ENCODE peak calls at places on chromosomes 4 and X, in four cellular contexts. J, A, U and D are unnamed samples.

GRCh38 chr4:163948920-163949455 is 454.5 kb downstream of the TMA16 start:
- DNase-seq in J (no peak), U (no peak), A (no peak), D (no peak)

GRCh38 chr4:89641367-89641687 is 195.6 kb downstream of the SNCA start:
- DNase-seq in J (no peak), U (no peak), A (no peak), D (no peak)

GRCh38 chr4:18454349-18454748 is 432.8 kb upstream of the LCORL start:
- DNase-seq in U (no peak), J (no peak), A (no peak), D (no peak)

GRCh38 chr4:8010618-8011017 is 71.0 kb upstream of the AFAP1 start:
- DNase-seq in A (peak; percentile 41), U (no peak), J (no peak), D (peak; percentile 77)

GRCh38 chrX:70476934-70477733 is 32.5 kb downstream of the DLG3 start:
- DNase-seq in A (no peak), J (no peak), U (peak; percentile 8), D (no peak)

GRCh38 chrX:21932277-21932996 is 8.1 kb upstream of the SMS start:
- DNase-seq in U (no peak), A (peak; percentile 21), J (no peak), D (no peak)

GRCh38 chrX:126733874-126734273 is 85.7 kb upstream of the PRR32 start:
- DNase-seq in A (no peak), U (no peak), J (no peak), D (no peak)

GRCh38 chrX:136899206-136899605 is 18.7 kb upstream of the RBMX start:
- DNase-seq in A (no peak), U (no peak), J (no peak), D (no peak)

GRCh38 chr4:55395529-55396304 is at the start of gene TMEM165:
- DNase-seq in J (peak; percentile 41), A (peak; percentile 77), U (peak; percentile 96), D (peak; percentile 86)

GRCh38 chr4:8901335-8901734 is 29.7 kb upstream of the HMX1 start:
- DNase-seq in J (no peak), U (no peak), A (no peak), D (no peak)

GRCh38 chr4:78059524-78059889 is 2.4 kb downstream of the FRAS1 start:
- DNase-seq in J (no peak), A (peak; percentile 87), U (peak; percentile 41), D (peak; percentile 60)

GRCh38 chr4:18695733-18696527 is 674.4 kb upstream of the LCORL start:
- DNase-seq in J (no peak), A (no peak), U (no peak), D (no peak)

GRCh38 chrX:136646602-136647239 is 1.2 kb upstream of the CD40LG start:
- DNase-seq in J (no peak), U (no peak), A (no peak), D (no peak)

GRCh38 chr4:62408467-62408866 is 1208.3 kb downstream of the ADGRL3 start:
- DNase-seq in A (no peak), U (no peak), J (no peak), D (no peak)

DNA sequence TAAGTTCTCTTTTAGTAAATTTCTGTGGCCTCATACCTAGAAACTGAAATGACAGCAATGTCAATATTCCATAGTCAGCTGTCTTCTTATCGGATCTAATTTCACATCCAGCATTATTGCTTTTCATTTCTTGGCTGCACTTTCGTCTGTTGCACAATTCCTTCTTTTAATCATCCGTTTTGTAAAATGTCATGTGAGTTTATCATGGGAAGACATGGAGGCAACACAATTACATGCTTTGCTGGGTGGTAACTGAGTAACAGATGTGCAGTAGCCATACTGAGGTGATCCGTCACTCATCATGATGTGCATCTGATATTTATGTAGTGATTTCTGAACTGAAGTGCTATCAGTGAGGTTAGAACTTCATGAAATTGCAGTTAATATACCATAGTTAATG is 68.3 kb upstream of the SLC7A11 start:
- DNase-seq in U (no peak), J (no peak), A (no peak), D (no peak)
- TF ChIP-seq FOXK2 in U (no peak), J (no peak), A (no peak), D (no peak)

GRCh38 chrX:72366178-72366577 is 60.5 kb upstream of the CITED1 start:
- DNase-seq in U (peak; percentile 69), A (no peak), J (no peak), D (no peak)
- TF ChIP-seq FOXK2 in U (no peak), A (no peak), J (no peak), D (no peak)

GRCh38 chr4:48483777-48484493 is 792 bp downstream of the SLC10A4 start:
- DNase-seq in U (peak; percentile 32), A (no peak), J (no peak), D (no peak)

GRCh38 chr4:48484494-48485168 is 1.5 kb downstream of the SLC10A4 start:
- DNase-seq in U (no peak), J (no peak), A (no peak), D (no peak)

GRCh38 chr4:48481581-48481980 is 1.6 kb upstream of the SLC10A4 start:
- DNase-seq in J (no peak), A (no peak), U (peak; percentile 28), D (no peak)

GRCh38 chr4:48478273-48478672 is 4.9 kb upstream of the SLC10A4 start:
- DNase-seq in J (no peak), U (no peak), A (no peak), D (no peak)

DNA sequence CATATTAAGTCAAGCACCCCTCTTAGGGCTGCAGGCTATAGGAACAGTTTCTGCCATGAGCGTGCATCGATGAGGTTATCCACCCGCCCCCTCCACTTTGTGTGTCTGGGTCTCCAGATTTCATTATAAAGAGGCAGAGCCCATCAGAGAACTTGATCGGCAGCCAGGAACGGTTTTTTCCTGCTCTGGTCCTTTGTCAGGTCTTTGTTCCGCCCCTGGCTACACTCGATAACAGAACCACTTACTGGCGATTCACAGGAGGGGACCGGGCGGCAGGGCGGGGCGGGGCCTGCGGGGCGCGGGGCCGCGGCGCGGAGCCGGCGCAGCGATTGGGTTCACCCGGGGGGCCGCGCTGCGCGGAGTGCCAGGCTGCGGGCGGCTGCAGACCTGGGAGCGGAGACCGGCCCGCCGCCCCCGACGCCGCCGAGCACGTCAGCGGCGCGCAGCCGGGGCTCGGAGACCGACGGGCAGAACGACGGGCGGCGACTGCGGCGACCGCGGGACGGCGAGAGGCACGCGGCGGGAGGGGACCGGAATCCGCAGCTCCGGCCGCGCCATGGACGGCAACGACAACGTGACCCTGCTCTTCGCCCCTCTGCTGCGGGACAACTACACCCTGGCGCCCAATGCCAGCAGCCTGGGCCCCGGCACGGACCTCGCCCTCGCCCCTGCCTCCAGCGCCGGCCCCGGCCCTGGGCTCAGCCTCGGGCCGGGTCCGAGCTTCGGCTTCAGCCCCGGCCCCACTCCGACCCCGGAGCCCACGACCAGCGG is at the start of gene SLC10A4:
- DNase-seq in A (no peak), U (peak; percentile 83), J (no peak), D (peak; percentile 52)
- TF ChIP-seq FOXK2 in A (no peak), U (no peak), J (no peak), D (no peak)

GRCh38 chr4:5477613-5478012 is 230.7 kb downstream of the EVC2 start:
- DNase-seq in A (no peak), U (no peak), J (no peak), D (no peak)

GRCh38 chr4:5471691-5472090 is 236.7 kb downstream of the EVC2 start:
- DNase-seq in A (no peak), U (no peak), J (no peak), D (no peak)

GRCh38 chr4:5472166-5472565 is 236.2 kb downstream of the EVC2 start:
- DNase-seq in A (no peak), J (no peak), U (no peak), D (no peak)

GRCh38 chr4:5473125-5473524 is 235.2 kb downstream of the EVC2 start:
- DNase-seq in U (no peak), A (no peak), J (no peak), D (no peak)

DNA sequence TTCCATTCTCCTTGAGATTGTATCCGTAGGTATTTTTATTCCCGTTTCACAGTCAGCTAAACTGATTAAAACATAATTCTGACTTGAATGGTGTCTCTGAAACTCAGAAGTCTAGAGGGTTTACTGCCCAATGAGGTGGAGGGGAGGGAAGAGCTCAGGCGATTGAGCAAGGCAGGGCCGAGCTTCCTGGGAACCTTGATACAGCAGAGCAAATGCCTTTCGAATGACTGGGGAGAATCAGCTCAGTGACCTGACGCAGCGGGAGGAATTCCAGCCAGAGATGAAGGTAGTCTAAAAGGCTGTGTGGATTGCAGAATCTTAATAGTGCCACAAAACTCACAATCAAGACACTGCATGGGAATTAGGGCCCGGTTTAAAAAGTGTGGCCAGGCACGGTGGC is 233.6 kb downstream of the EVC2 start:
- DNase-seq in A (no peak), U (no peak), J (no peak), D (no peak)
- TF ChIP-seq FOXK2 in A (no peak), U (no peak), J (no peak), D (no peak)

DNA sequence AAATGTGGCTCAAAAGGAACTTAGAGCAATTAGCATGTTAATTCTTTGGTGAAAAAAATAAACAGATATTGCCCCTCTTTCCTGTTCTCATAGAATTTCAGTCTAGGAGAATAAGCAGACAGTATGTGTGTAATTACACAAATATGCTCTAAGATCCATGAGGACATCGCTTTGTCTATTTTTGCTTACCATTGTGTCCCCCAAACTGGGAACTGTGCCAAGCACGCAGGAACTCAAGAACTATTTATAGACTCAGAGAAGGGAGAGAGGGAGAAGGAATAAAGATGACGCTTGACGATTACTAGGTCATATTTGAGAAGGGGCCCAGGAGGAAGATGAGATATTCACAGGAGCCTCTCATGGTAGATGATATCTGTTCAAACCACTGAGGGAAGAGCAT is 692.6 kb downstream of the RAB28 start:
- DNase-seq in A (no peak), U (no peak), J (no peak), D (no peak)
- TF ChIP-seq FOXK2 in A (no peak), U (no peak), J (no peak), D (no peak)